ENCODE peak calls at places on chromosomes 3 and 15, in seven cellular contexts. F is kidney epithelial cell; H is CD8-positive, alpha-beta T cell; M is Caco-2; B is brain microvascular endothelial cell; V is astrocyte; R is cardiac muscle cell. J is an unnamed sample. For H3K27me3, the result is how much of the 10 kb centered on the place peaks cover.

GRCh38 chr15:101723161-101723873 is 956 bp downstream of the TARS3 start:
- DNase-seq in R (no peak), M (no peak), V (peak), B (peak), F (no peak), H (no peak), J (no peak)

GRCh38 chr15:70419046-70419445 is 321.3 kb upstream of the TLE3 start:
- DNase-seq in M (no peak), F (no peak), R (no peak), V (no peak), B (no peak), H (no peak), J (no peak)

GRCh38 chr3:9074079-9074478 is 110.8 kb upstream of the RAD18 start:
- DNase-seq in M (no peak), H (no peak), V (peak), B (peak), R (no peak), F (no peak), J (no peak)

GRCh38 chr3:118408431-118408830 is 626.2 kb downstream of the IGSF11 start:
- DNase-seq in V (no peak), B (no peak), R (no peak), F (no peak), H (no peak), M (no peak), J (no peak)

GRCh38 chr15:51312754-51313390 is 25.5 kb downstream of the CYP19A1 start:
- DNase-seq in R (no peak), B (no peak), M (no peak), H (no peak), V (peak), F (no peak), J (no peak)

GRCh38 chr3:126157083-126157768 is 23.2 kb downstream of the ALDH1L1 start:
- DNase-seq in B (no peak), F (no peak), V (no peak), R (no peak), H (no peak), M (no peak), J (no peak)

GRCh38 chr3:136305879-136306278 is 55.7 kb downstream of the PCCB start:
- DNase-seq in R (no peak), V (peak), H (no peak), F (no peak), M (no peak), B (no peak), J (peak)

GRCh38 chr3:76147846-76148245 is 362.5 kb upstream of the ZNF717 start:
- DNase-seq in F (no peak), B (no peak), H (no peak), M (no peak), V (no peak), R (no peak), J (no peak)

GRCh38 chr15:89155656-89156055 is 65.7 kb downstream of the RLBP1 start:
- DNase-seq in M (no peak), V (no peak), F (no peak), R (no peak), H (no peak), B (no peak), J (no peak)

GRCh38 chr15:63122002-63122893 is 587 bp downstream of the LACTB start:
- DNase-seq in B (peak), M (peak), R (peak), V (peak), F (no peak), H (peak), J (peak)

GRCh38 chr3:174462908-174463307 is 396.2 kb upstream of the NAALADL2 start:
- DNase-seq in M (no peak), H (no peak), R (no peak), F (no peak), V (no peak), B (no peak), J (no peak)

GRCh38 chr15:96350321-96350720 is 19.8 kb downstream of the NR2F2 start:
- DNase-seq in V (no peak), F (no peak), R (no peak), H (no peak), B (no peak), M (no peak), J (no peak)
- H3K27me3 ChIP-seq in V (under half), F (under half), R (half or more), H (half or more), B (under half), M (under half), J (half or more)

DNA sequence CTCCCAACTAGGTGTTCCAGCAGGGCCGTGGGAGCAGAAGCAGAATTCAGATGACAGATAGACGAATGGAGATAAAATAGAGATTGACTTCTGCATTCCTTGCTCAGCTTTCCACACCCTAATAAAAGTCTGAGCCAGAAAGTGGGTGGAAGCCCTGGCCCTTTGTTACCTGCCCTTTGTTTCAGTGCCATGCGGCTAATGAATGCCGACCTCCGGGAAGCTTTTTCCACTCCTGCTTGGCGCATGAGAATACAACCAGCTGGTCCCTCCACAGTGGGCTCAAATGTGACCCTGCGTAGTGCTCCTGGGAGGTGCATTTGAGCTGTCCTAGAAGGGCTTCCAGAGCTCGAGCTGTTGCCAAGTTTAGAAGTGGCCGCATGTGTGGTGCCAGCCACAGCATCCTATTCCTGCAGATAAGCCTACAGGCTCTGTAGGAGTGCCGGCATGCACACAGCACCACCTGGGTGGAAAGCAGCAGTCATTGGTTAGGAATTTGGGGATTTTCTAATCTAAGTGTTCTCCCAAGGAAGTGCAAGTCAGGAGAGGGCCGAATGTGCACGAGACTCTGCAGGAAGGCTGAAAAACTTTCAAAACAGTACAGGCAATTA is 94.6 kb downstream of the SLCO3A1 start:
- DNase-seq in B (no peak), H (no peak), M (no peak), R (peak), F (peak), V (peak), J (peak)
- H3K27me3 ChIP-seq in B (under half), H (under half), M (under half), R (under half), F (under half), V (under half), J (under half)

GRCh38 chr3:66525771-66526170 is 24.9 kb upstream of the LRIG1 start:
- DNase-seq in R (no peak), F (no peak), M (no peak), B (no peak), H (no peak), V (no peak), J (no peak)

GRCh38 chr3:66518644-66519043 is 17.8 kb upstream of the LRIG1 start:
- DNase-seq in H (no peak), F (no peak), V (no peak), M (no peak), R (no peak), B (no peak), J (no peak)

GRCh38 chr3:66520716-66521115 is 19.9 kb upstream of the LRIG1 start:
- DNase-seq in V (peak), H (no peak), F (no peak), R (no peak), M (no peak), B (no peak), J (no peak)
- H3K27me3 ChIP-seq in V (under half), H (under half), F (under half), R (under half), M (under half), B (under half), J (under half)

GRCh38 chr3:178505832-178506231 is 30.4 kb upstream of the KCNMB2 start:
- DNase-seq in B (no peak), M (no peak), F (no peak), H (no peak), V (no peak), R (no peak), J (no peak)

GRCh38 chr3:178496911-178497310 is 39.3 kb upstream of the KCNMB2 start:
- DNase-seq in H (no peak), V (no peak), M (no peak), R (no peak), F (no peak), B (no peak), J (no peak)

GRCh38 chr3:178504128-178504527 is 32.1 kb upstream of the KCNMB2 start:
- DNase-seq in R (no peak), F (no peak), V (no peak), M (no peak), B (no peak), H (no peak), J (no peak)

GRCh38 chr3:178498866-178499265 is 37.4 kb upstream of the KCNMB2 start:
- DNase-seq in R (no peak), B (no peak), F (no peak), H (no peak), V (no peak), M (no peak), J (no peak)

GRCh38 chr3:178500631-178501030 is 35.6 kb upstream of the KCNMB2 start:
- DNase-seq in V (peak), H (no peak), B (no peak), F (no peak), R (no peak), M (no peak), J (no peak)
- H3K27me3 ChIP-seq in V (under half), H (under half), B (under half), F (under half), R (under half), M (under half), J (under half)

DNA sequence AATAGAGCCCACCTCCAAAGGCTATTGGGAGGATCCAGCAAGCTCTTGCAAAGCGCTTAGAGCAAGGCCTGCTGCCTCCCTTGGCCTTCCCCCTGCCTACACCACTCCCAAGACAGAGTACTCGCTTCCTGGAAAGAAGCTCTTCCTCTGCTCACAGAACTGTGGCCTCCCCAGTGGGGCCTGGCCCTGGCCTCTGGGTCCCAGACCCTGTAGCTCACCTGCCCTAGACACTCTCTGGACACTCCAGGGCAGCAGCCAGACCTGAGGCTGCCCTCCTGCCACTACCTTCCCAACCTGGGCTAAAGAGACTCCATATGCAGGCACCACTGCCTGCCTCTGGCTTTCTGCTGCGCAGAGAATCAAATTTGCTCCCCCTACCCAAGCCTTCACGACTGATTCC is 49.9 kb downstream of the GRIP2 start:
- DNase-seq in F (no peak), B (no peak), H (no peak), R (no peak), V (no peak), M (no peak), J (no peak)
- H3K27me3 ChIP-seq in F (under half), B (under half), H (under half), R (under half), V (under half), M (under half), J (under half)

DNA sequence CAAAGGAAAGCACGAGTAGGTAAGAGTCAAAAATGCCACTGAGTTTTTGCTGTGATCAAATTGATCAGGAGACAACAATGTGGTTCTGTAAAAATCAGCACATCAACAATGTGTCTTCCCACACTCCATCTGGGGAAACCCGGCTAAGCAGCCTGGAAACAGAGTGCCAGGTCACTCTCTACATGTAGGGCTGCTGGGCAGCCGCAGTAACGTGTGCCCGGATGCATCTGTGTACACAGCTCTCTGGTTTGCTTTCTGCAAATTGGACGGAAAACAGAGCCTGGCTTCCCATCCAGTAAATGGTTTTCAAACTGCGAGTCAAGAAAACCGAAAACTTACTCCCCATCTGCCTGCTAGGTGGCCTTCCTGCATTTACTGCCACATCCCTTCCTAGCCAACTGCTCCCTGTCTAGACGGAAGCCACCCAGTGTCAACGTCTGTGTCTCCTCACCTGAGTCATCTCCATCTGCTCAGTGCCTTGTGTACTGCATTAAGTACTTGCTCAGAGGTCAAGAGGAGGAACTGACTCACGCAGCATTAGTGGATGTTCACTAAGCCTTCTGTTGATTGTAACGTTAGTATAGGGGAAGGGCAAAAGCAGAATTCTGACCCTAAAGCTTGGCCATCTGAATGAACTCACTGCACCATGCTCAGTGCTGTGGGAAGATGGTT is 124.1 kb downstream of the TJP1 start:
- DNase-seq in M (peak), H (no peak), R (no peak), F (peak), B (peak), V (peak), J (no peak)
- H3K27me3 ChIP-seq in M (under half), H (under half), R (under half), F (under half), B (under half), V (under half), J (under half)

DNA sequence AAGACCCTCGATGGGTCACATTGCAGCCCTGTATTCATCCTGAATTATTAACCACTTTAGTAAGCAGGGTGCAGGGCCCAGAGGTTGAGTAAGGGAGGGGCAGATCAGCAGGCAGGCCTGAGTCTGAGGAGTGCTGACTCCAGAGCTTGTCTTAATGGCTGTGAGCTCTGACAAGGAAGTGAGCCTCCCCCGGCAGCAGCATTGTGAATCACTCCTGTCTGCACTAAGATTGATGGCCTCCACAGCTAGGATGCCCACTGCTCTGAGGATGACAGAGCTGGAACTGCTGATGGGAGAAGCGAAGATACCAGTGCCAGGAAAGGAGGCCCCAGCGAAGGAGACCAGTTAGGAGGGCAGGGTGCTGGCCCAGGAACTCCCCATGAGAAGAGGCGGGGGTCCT is 46.5 kb upstream of the CCDC174 start:
- DNase-seq in R (no peak), H (no peak), M (no peak), B (no peak), V (peak), F (peak), J (no peak)
- H3K27me3 ChIP-seq in R (under half), H (under half), M (under half), B (under half), V (under half), F (under half), J (under half)

GRCh38 chr3:183008799-183009198 is 28.5 kb upstream of the DCUN1D1 start:
- DNase-seq in V (peak), M (no peak), B (no peak), H (no peak), F (no peak), R (no peak), J (no peak)
- H3K27me3 ChIP-seq in V (under half), M (under half), B (under half), H (under half), F (under half), R (under half), J (under half)

GRCh38 chr15:94232107-94232506 is 746 bp downstream of the MCTP2 start:
- DNase-seq in M (no peak), H (no peak), B (no peak), F (no peak), V (no peak), R (no peak), J (peak)

GRCh38 chr15:94235681-94236080 is 4.3 kb downstream of the MCTP2 start:
- DNase-seq in B (no peak), H (no peak), R (no peak), V (no peak), F (no peak), M (no peak), J (no peak)

GRCh38 chr15:94235041-94235440 is 3.7 kb downstream of the MCTP2 start:
- DNase-seq in F (no peak), H (no peak), R (no peak), M (no peak), B (no peak), V (no peak), J (no peak)

GRCh38 chr15:94236638-94237037 is 5.3 kb downstream of the MCTP2 start:
- DNase-seq in F (no peak), H (no peak), B (peak), M (no peak), R (no peak), V (no peak), J (no peak)

GRCh38 chr15:94234300-94234699 is 2.9 kb downstream of the MCTP2 start:
- DNase-seq in V (no peak), R (no peak), F (no peak), M (no peak), B (peak), H (no peak), J (no peak)
- H3K27me3 ChIP-seq in V (under half), R (under half), F (under half), M (under half), B (under half), H (under half), J (under half)

DNA sequence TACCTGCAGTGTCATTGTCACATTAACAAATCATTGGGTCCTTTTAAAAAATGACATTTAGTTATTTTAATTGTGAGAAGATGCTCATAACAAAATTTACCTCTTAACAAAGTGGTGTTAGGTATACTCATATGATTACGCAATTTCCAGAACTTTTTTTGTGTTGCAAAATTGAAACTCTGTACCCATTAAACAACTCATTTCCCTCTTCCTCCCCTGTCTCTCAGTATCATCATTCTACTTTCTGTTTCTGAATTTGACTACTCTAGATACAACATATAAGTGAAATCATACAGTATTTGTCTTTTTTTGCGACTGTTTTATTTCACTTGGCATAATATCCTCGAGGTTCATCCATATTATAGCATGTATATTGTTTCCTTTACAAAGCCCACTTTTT is 58.7 kb upstream of the CHST2 start:
- DNase-seq in V (no peak), F (no peak), R (no peak), H (no peak), M (no peak), B (no peak), J (no peak)
- H3K27me3 ChIP-seq in V (under half), F (under half), R (under half), H (under half), M (under half), B (under half), J (under half)